ENCODE peak calls at places on chromosomes 11 and 22, in seven cellular contexts. J is Caco-2; V is stimulated activated naive CD8-positive, alpha-beta T cell treated with anti-CD3 and anti-CD28 coated beads, Interleukin-15, amount 100 ng/mL, for 72 hours; W is heart left ventricle; G is stimulated activated CD4-positive, alpha-beta T cell treated with anti-CD3 and anti-CD28 coated beads, Interleukin-1b, Interleukin-23, amount 100 ng/mL, for 24 hours; O is kidney epithelial cell; Y is HFFc6. P is an unnamed sample.

GRCh38 chr11:131916633-131917032 is 546.2 kb downstream of the NTM start:
- DNase-seq in J (no peak), V (no peak), W (no peak), G (no peak), O (no peak), Y (no peak), P (no peak)

GRCh38 chr11:128405693-128406364 is 181.5 kb downstream of the ETS1 start:
- DNase-seq in J (no peak), V (no peak), W (no peak), G (no peak), O (no peak), Y (no peak), P (no peak)

GRCh38 chr11:8233691-8234424 is 29.8 kb downstream of the LMO1 start:
- DNase-seq in J (no peak), V (no peak), W (peak; percentile 58), G (no peak), O (peak; percentile 32), Y (no peak), P (peak; percentile 58)

GRCh38 chr22:25824828-25825474 is 83.0 kb downstream of the MYO18B start:
- DNase-seq in J (no peak), V (no peak), W (no peak), G (no peak), O (no peak), Y (no peak), P (no peak)

GRCh38 chr11:134978388-134979088 is 566.5 kb upstream of the B3GAT1 start:
- DNase-seq in J (peak; percentile 27), V (no peak), W (no peak), G (no peak), O (no peak), Y (no peak), P (no peak)

GRCh38 chr11:35346472-35347136 is 72.8 kb downstream of the SLC1A2 start:
- DNase-seq in J (no peak), V (no peak), W (no peak), G (no peak), O (no peak), Y (no peak), P (no peak)

GRCh38 chr11:111957663-111958415 is 20.7 kb downstream of the DIXDC1 start:
- DNase-seq in J (no peak), V (no peak), W (no peak), G (no peak), O (no peak), Y (no peak), P (no peak)

GRCh38 chr11:65927904-65928397 is 8.7 kb downstream of the DRAP1 start:
- DNase-seq in J (no peak), V (peak; percentile 76), W (no peak), G (peak; percentile 29), O (no peak), Y (no peak), P (no peak)

GRCh38 chr11:2519879-2520735 is 75.3 kb downstream of the KCNQ1 start:
- DNase-seq in J (no peak), V (no peak), W (peak; percentile 18), G (no peak), O (no peak), Y (no peak), P (no peak)

GRCh38 chr22:50581950-50582561 is 593 bp downstream of the CHKB start:
- DNase-seq in J (no peak), V (peak; percentile 53), W (no peak), G (no peak), O (no peak), Y (no peak), P (peak; percentile 83)

GRCh38 chr11:15692739-15693138 is 578.0 kb downstream of the INSC start:
- DNase-seq in J (no peak), V (no peak), W (no peak), G (no peak), O (no peak), Y (no peak), P (no peak)

GRCh38 chr11:131537196-131537595 is 166.8 kb downstream of the NTM start:
- DNase-seq in J (no peak), V (no peak), W (no peak), G (no peak), O (no peak), Y (no peak), P (no peak)

GRCh38 chr11:71423181-71423790 is 24.9 kb downstream of the DHCR7 start:
- DNase-seq in J (no peak), V (no peak), W (no peak), G (no peak), O (no peak), Y (no peak), P (no peak)

GRCh38 chr22:50586416-50586815 is 3.8 kb upstream of the CHKB start:
- DNase-seq in J (no peak), V (no peak), W (peak; percentile 11), G (no peak), O (no peak), Y (no peak), P (no peak)

GRCh38 chr11:124194283-124194682 is 11.1 kb downstream of the OR10D3 start:
- DNase-seq in J (no peak), V (no peak), W (no peak), G (no peak), O (no peak), Y (no peak), P (no peak)

GRCh38 chr11:45253640-45254039 is 32.5 kb downstream of the SYT13 start:
- DNase-seq in J (no peak), V (no peak), W (no peak), G (no peak), O (no peak), Y (no peak), P (no peak)

GRCh38 chr22:40176921-40177737 is 596 bp upstream of the TNRC6B start:
- DNase-seq in J (peak; percentile 63), V (peak; percentile 75), W (peak; percentile 41), G (peak; percentile 51), O (no peak), Y (peak; percentile 54), P (peak; percentile 14)

GRCh38 chr11:62931501-62932278 is 10.5 kb upstream of the CHRM1 start:
- DNase-seq in J (no peak), V (no peak), W (no peak), G (no peak), O (no peak), Y (no peak), P (no peak)

GRCh38 chr11:120950880-120951279 is 73.0 kb upstream of the TBCEL start:
- DNase-seq in J (no peak), V (no peak), W (no peak), G (no peak), O (no peak), Y (no peak), P (no peak)

GRCh38 chr11:68950776-68951175 is 30.0 kb downstream of the MRGPRD start:
- DNase-seq in J (no peak), V (no peak), W (no peak), G (no peak), O (no peak), Y (no peak), P (no peak)

GRCh38 chr11:95443386-95443785 is 212.4 kb upstream of the SESN3 start:
- DNase-seq in J (no peak), V (peak; percentile 19), W (no peak), G (no peak), O (no peak), Y (no peak), P (no peak)

GRCh38 chr22:48843640-48844039 is 984.0 kb downstream of the BRD1 start:
- DNase-seq in J (no peak), V (no peak), W (no peak), G (no peak), O (no peak), Y (no peak), P (no peak)

GRCh38 chr22:42296381-42296853 is 26.0 kb upstream of the TCF20 start:
- DNase-seq in J (no peak), V (no peak), W (peak; percentile 45), G (no peak), O (no peak), Y (no peak), P (no peak)

GRCh38 chr11:128499613-128500213 is 87.6 kb downstream of the ETS1 start:
- DNase-seq in J (no peak), V (no peak), W (no peak), G (no peak), O (no peak), Y (no peak), P (no peak)

GRCh38 chr22:29716814-29717213 is 3.0 kb upstream of the CABP7 start:
- DNase-seq in J (peak; percentile 84), V (peak; percentile 19), W (peak; percentile 54), G (no peak), O (peak; percentile 58), Y (peak; percentile 65), P (peak; percentile 81)

GRCh38 chr11:76159983-76160661 is 46.2 kb downstream of the WNT11 start:
- DNase-seq in J (no peak), V (no peak), W (peak; percentile 14), G (no peak), O (no peak), Y (no peak), P (no peak)

GRCh38 chr11:133339495-133340140 is 192.7 kb downstream of the OPCML start:
- DNase-seq in J (no peak), V (no peak), W (no peak), G (no peak), O (no peak), Y (no peak), P (no peak)

GRCh38 chr11:125720781-125721180 is 25.3 kb upstream of the PATE1 start:
- DNase-seq in J (no peak), V (no peak), W (no peak), G (no peak), O (no peak), Y (no peak), P (no peak)

GRCh38 chr11:86591631-86592030 is 80.8 kb downstream of the ME3 start:
- DNase-seq in J (no peak), V (no peak), W (no peak), G (no peak), O (no peak), Y (no peak), P (no peak)

GRCh38 chr11:1231396-1232327 is 8.8 kb downstream of the MUC5B start:
- DNase-seq in J (no peak), V (no peak), W (peak; percentile 23), G (no peak), O (no peak), Y (no peak), P (no peak)

GRCh38 chr11:69371731-69372588 is 78.0 kb downstream of the MYEOV start:
- DNase-seq in J (no peak), V (no peak), W (peak; percentile 20), G (no peak), O (no peak), Y (no peak), P (no peak)

GRCh38 chr11:86182976-86183584 is 61.5 kb upstream of the EED start:
- DNase-seq in J (no peak), V (peak; percentile 90), W (no peak), G (peak; percentile 19), O (no peak), Y (no peak), P (peak; percentile 81)